ENCODE peak calls at places on chromosomes 5 and 9, in five cellular contexts. S is sigmoid colon, O is astrocyte, R is GM23248, Y is foreskin fibroblast. Q is an unnamed sample.

GRCh38 chr5:110371725-110372041 is 354.8 kb downstream of the TMEM232 start:
- DNase-seq in O (no peak), S (no peak), R (no peak), Y (no peak), Q (no peak)

GRCh38 chr5:95861221-95861857 is 38.8 kb upstream of the GLRX start:
- DNase-seq in R (peak), Y (peak), S (peak), O (peak), Q (no peak)

GRCh38 chr5:125409496-125410351 is 663.3 kb upstream of the ZNF608 start:
- DNase-seq in O (peak), S (no peak), R (peak), Y (peak), Q (peak)

GRCh38 chr9:37251452-37251851 is 131.1 kb downstream of the ZCCHC7 start:
- DNase-seq in O (no peak), S (no peak), R (no peak), Y (no peak), Q (no peak)

GRCh38 chr9:15354713-15355112 is 47.7 kb upstream of the TTC39B start:
- DNase-seq in Y (no peak), R (no peak), O (no peak), S (no peak), Q (no peak)

GRCh38 chr5:103178167-103178566 is 58.1 kb downstream of the PPIP5K2 start:
- DNase-seq in O (no peak), S (no peak), R (peak), Y (no peak), Q (no peak)

GRCh38 chr9:84858373-84858772 is 188.8 kb downstream of the NTRK2 start:
- DNase-seq in O (no peak), S (no peak), Y (no peak), R (no peak), Q (no peak)

GRCh38 chr9:98678244-98678842 is 30.4 kb downstream of the GABBR2 start:
- DNase-seq in S (no peak), Y (peak), R (peak), O (no peak), Q (no peak)

GRCh38 chr5:3392306-3392939 is 203.2 kb upstream of the IRX1 start:
- DNase-seq in O (no peak), Y (no peak), R (no peak), S (no peak), Q (peak)

GRCh38 chr5:38551020-38552017 is 5.1 kb downstream of the LIFR start:
- DNase-seq in S (no peak), Y (peak), R (peak), O (peak), Q (peak)

GRCh38 chr5:151450605-151451004 is 3.2 kb downstream of the SLC36A1 start:
- DNase-seq in R (no peak), Y (peak), O (no peak), S (no peak), Q (no peak)
- H3K4me3 ChIP-seq in R (no peak), Y (no peak), O (no peak), S (no peak), Q (no peak)

GRCh38 chr5:136031713-136032112 is 2.9 kb downstream of the TGFBI start:
- DNase-seq in O (peak), Y (peak), S (peak), R (peak), Q (no peak)
- H3K4me3 ChIP-seq in O (peak), Y (peak), S (peak), R (peak), Q (no peak)

DNA sequence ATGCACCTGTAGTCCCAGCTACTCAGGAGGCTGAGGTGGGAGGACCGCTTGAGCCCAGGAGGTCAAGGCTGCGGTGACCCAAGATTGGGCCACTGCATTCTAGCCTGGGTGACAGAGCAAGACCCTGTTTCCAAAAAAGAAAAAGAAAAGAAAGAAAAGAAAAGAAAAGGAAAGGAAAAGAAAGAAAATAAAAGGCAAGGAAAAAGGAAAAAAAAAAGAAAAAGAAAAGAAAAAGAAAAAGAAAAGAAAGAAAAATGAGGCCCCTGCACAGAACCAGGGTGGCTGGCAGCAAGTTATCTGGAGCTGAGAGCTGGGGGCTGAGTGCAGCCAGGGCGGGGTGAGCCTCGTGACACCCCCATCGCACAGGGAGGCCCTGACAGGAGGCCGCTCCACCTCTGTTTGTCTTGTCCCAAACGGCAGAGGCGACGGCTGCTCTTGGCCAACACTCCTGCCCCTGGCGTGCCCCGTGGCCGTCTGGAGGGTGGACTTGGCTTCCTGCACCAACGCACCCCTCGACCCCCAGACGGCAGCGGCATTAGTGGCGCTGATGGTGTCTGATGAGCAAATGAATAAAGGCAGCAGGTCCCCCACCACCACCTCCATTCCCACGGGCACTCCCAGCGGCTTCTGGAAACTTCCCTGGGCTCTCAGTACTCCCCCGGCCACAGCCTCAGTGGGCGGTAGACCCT is 16.7 kb downstream of the EXD3 start:
- DNase-seq in Y (no peak), S (no peak), R (no peak), O (no peak), Q (no peak)
- H3K4me3 ChIP-seq in Y (no peak), S (peak), R (peak), O (no peak), Q (peak)

GRCh38 chr9:77738932-77739331 is 90.8 kb upstream of the GNA14 start:
- DNase-seq in S (no peak), O (no peak), Y (no peak), R (no peak), Q (no peak)
- H3K4me3 ChIP-seq in S (no peak), O (no peak), Y (no peak), R (no peak), Q (no peak)

DNA sequence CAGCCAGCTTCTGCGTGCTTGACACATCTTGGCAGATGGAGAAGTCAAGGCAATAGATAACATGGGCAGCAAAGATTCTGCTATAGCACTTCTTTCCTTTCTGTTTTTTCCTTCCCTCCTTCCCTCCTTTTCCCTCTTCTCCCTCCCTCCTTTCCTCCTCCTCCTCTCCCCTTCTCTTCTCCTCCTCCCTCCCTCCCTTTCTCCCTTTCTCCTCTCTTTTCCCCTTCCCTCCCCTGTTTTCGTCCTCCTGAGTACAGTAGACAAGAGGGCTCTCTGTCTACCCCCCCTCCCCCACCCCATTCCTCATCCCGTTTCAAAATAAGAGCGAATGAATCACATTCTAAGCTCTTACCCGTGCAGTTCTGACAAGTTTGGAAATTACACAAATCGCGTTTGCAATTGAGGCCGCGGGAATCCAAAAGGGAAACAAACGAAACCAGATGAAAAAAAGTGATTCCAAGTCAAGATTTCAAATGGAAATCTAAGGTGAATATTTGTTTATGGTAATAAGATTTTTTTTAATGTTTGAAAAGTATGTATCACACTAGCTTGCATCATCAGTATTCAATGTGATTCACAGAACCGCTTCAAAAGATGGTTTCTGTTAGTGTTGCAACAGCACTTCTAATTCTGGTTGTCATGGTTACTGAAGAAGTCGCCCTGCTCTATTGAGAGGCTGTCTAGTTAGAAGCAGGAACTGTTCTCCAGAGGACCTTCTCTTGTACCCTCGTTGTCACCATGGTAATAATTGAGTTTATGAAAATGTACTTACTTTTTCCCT is 1.3 kb downstream of the NIM1K start:
- DNase-seq in R (peak), O (peak), S (no peak), Y (peak), Q (no peak)
- H3K4me3 ChIP-seq in R (peak), O (peak), S (peak), Y (peak), Q (peak)